ENCODE peak calls at places on chromosome 16, in nine cellular contexts. N, J, H, F, T, Z, E, S and D are unnamed samples.

GRCh38 chr16:67248401-67249177 is at the start of gene SLC9A5:
- DNase-seq in N (no peak), J (no peak), H (no peak), F (no peak), T (no peak), Z (no peak), E (peak), S (no peak), D (no peak)

GRCh38 chr16:86093801-86094750 is 195.1 kb downstream of the IRF8 start:
- DNase-seq in N (no peak), J (peak), H (no peak), F (no peak), T (no peak), Z (no peak), E (peak), S (peak), D (no peak)

GRCh38 chr16:69169051-69169450 is 17.9 kb upstream of the SNTB2 start:
- DNase-seq in N (no peak), J (no peak), H (no peak), F (no peak), T (no peak), Z (no peak), E (no peak), S (no peak), D (no peak)

GRCh38 chr16:63461248-63461841 is 1425.1 kb upstream of the CDH8 start:
- DNase-seq in N (peak), J (peak), H (peak), F (no peak), T (no peak), Z (no peak), E (no peak), S (no peak), D (peak)

GRCh38 chr16:25177831-25178688 is 38.7 kb upstream of the AQP8 start:
- DNase-seq in N (no peak), J (peak), H (no peak), F (no peak), T (no peak), Z (no peak), E (peak), S (peak), D (no peak)

GRCh38 chr16:85361441-85362118 is 249.3 kb upstream of the CIBAR2 start:
- DNase-seq in N (no peak), J (peak), H (no peak), F (no peak), T (no peak), Z (no peak), E (peak), S (peak), D (peak)

GRCh38 chr16:14579266-14579665 is 50.8 kb downstream of the PARN start:
- DNase-seq in N (no peak), J (no peak), H (peak), F (no peak), T (no peak), Z (no peak), E (no peak), S (no peak), D (no peak)

GRCh38 chr16:68737046-68737729 is at the start of gene CDH1:
- DNase-seq in N (no peak), J (peak), H (no peak), F (no peak), T (no peak), Z (no peak), E (peak), S (peak), D (peak)

GRCh38 chr16:57380671-57381462 is 8.6 kb downstream of the CX3CL1 start:
- DNase-seq in N (peak), J (no peak), H (peak), F (no peak), T (no peak), Z (no peak), E (peak), S (no peak), D (peak)

GRCh38 chr16:48526058-48526957 is 83.7 kb downstream of the N4BP1 start:
- DNase-seq in N (no peak), J (peak), H (peak), F (peak), T (no peak), Z (no peak), E (peak), S (peak), D (peak)

GRCh38 chr16:87855852-87856715 is 13.2 kb downstream of the SLC7A5 start:
- DNase-seq in N (peak), J (peak), H (peak), F (no peak), T (peak), Z (no peak), E (peak), S (peak), D (no peak)

GRCh38 chr16:82133798-82134197 is 36.2 kb downstream of the MPHOSPH6 start:
- DNase-seq in N (no peak), J (no peak), H (no peak), F (no peak), T (no peak), Z (no peak), E (no peak), S (no peak), D (no peak)

GRCh38 chr16:10368984-10369551 is 16.8 kb upstream of the ATF7IP2 start:
- DNase-seq in N (no peak), J (no peak), H (peak), F (no peak), T (no peak), Z (no peak), E (peak), S (no peak), D (peak)

GRCh38 chr16:12002447-12003006 is 26.0 kb downstream of the SNX29 start:
- DNase-seq in N (peak), J (no peak), H (no peak), F (no peak), T (no peak), Z (no peak), E (no peak), S (no peak), D (no peak)

GRCh38 chr16:10297341-10298006 is 88.4 kb upstream of the ATF7IP2 start:
- DNase-seq in N (no peak), J (peak), H (no peak), F (peak), T (no peak), Z (no peak), E (no peak), S (peak), D (no peak)

GRCh38 chr16:23869052-23869451 is 33.3 kb downstream of the PRKCB start:
- DNase-seq in N (no peak), J (no peak), H (no peak), F (no peak), T (no peak), Z (no peak), E (no peak), S (no peak), D (no peak)

GRCh38 chr16:89974860-89975259 is 26.3 kb downstream of the DEF8 start:
- DNase-seq in N (no peak), J (peak), H (no peak), F (no peak), T (no peak), Z (no peak), E (no peak), S (peak), D (no peak)

GRCh38 chr16:72990003-72990521 is 57.9 kb downstream of the ZFHX3 start:
- DNase-seq in N (peak), J (peak), H (no peak), F (no peak), T (no peak), Z (peak), E (peak), S (peak), D (peak)

GRCh38 chr16:67019171-67019570 is 9.8 kb upstream of the CBFB start:
- DNase-seq in N (no peak), J (peak), H (no peak), F (no peak), T (no peak), Z (no peak), E (peak), S (no peak), D (no peak)

GRCh38 chr16:85422374-85423185 is 190.5 kb upstream of the GSE1 start:
- DNase-seq in N (no peak), J (peak), H (peak), F (no peak), T (no peak), Z (no peak), E (peak), S (peak), D (no peak)

GRCh38 chr16:66859397-66860068 is 15.3 kb downstream of the CA7 start:
- DNase-seq in N (no peak), J (no peak), H (no peak), F (no peak), T (no peak), Z (no peak), E (no peak), S (no peak), D (no peak)

GRCh38 chr16:27795992-27796614 is 246.2 kb downstream of the KATNIP start:
- DNase-seq in N (peak), J (peak), H (peak), F (no peak), T (no peak), Z (no peak), E (no peak), S (peak), D (peak)

GRCh38 chr16:10594312-10594950 is 14.0 kb upstream of the EMP2 start:
- DNase-seq in N (no peak), J (peak), H (no peak), F (no peak), T (no peak), Z (no peak), E (no peak), S (peak), D (peak)

GRCh38 chr16:27591837-27592236 is 41.9 kb downstream of the KATNIP start:
- DNase-seq in N (no peak), J (no peak), H (no peak), F (no peak), T (no peak), Z (no peak), E (no peak), S (no peak), D (no peak)

DNA sequence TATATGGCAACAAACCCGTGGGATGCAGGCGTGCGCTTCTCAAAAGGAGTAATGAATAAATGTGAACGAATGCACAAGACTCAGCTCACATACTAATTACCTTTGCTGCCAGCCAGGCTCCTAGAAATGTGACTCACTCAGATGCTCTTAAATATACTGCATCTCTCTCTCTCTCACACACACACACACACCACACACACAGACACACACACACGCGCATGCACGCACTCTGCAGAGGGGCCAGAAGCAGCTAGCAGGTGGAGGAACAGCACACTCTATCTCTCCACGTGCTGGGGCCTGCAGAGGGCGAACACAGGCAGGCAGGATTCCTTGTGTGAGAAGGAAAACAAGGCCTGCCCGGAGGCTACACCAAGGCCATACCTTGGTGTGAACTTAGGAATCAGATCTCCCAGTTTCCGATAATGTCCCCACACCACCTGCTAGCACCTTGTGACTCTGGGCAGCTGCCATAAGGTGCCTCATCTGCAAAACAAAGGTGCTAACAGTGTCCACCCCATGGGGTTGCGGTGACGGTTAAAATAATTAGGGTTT is 5.3 kb downstream of the GPRC5B start:
- DNase-seq in N (peak), J (no peak), H (peak), F (no peak), T (no peak), Z (no peak), E (no peak), S (no peak), D (no peak)
- H3K27ac ChIP-seq in N (no peak), J (no peak), H (no peak), F (no peak), T (no peak), Z (no peak), E (no peak), S (no peak), D (no peak)

GRCh38 chr16:47492428-47493357 is 31.6 kb downstream of the PHKB start:
- DNase-seq in N (peak), J (peak), H (no peak), F (peak), T (peak), Z (peak), E (peak), S (peak), D (peak)
- TF ChIP-seq POLR2A in N (no peak), J (no peak), H (no peak), F (peak), T (peak), Z (peak), E (peak), S (peak), D (peak)

DNA sequence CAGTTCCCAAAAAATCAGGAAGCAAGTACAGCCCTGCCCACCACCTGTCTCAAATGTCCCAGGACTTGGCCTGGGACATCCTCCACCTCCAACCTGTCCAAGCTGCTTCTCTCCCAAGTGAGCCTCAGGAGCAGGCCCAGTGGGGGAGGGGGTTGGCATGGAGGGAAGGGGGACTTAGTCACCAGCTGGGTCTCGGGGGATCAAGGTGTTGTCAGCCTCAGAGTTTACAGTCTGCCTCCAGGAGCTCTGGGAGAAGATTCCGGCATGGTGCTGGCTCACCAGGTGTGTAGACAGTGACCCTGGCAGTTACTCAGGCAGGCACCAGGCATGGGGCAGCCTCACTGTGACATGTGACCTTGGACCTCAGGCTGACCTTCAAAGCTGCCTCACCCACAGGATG is 19.7 kb downstream of the ZNF423 start:
- DNase-seq in N (no peak), J (no peak), H (no peak), F (no peak), T (no peak), Z (no peak), E (no peak), S (no peak), D (no peak)
- H3K27ac ChIP-seq in N (no peak), J (peak), H (no peak), F (no peak), T (peak), Z (no peak), E (no peak), S (peak), D (peak)

GRCh38 chr16:30375830-30376229 is 1.2 kb downstream of the MYL11 start:
- DNase-seq in N (no peak), J (no peak), H (no peak), F (no peak), T (no peak), Z (no peak), E (no peak), S (no peak), D (no peak)
- TF ChIP-seq POLR2A in N (no peak), J (no peak), H (no peak), F (no peak), T (no peak), Z (no peak), E (no peak), S (no peak), D (no peak)

DNA sequence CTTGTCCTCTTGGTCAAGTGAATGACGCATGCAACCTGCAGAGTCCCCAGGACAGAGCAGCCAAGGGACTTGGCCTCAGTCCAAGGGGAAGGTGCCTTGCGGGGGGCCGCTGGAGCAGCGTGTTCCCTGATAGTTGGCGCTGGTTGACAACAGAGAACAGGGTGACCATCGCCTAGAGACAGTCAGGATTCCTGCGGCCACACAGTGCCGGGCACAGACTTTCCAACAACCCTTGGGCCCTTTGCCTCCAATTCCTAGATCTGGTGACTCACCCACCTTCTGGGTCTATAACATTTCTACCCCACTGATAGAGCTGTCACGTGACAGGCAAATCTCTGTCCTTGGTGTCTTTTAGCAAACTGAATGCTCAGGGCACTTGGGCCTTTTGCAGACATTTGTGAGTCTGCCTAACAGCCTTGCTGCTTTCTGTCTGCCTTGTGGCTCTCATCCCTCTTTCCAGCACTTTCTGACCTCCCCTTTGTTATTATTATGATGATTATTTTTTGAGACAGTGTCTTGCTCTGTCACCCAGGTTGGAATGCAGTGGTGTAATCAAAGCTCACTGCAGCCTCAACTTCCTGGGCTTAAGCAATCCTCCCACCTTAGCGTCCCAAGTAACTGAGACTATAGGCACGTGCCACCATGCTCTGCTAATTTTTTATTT is 11.9 kb upstream of the TEDC2 start:
- DNase-seq in N (peak), J (no peak), H (no peak), F (no peak), T (no peak), Z (no peak), E (no peak), S (no peak), D (no peak)
- H3K27ac ChIP-seq in N (peak), J (no peak), H (no peak), F (no peak), T (no peak), Z (no peak), E (no peak), S (no peak), D (no peak)